ENCODE peak calls at places on chromosome 3, in nine cellular contexts. I, V, J, B, S, T, D, M and Y are unnamed samples.
A peak's percentile ranks its signal among the peaks of the same experiment; 100 is the strongest.

GRCh38 chr3:162719684-162720341 is 1223.2 kb downstream of the OTOL1 start:
- DNase-seq in I (no peak), V (no peak), J (no peak), B (no peak), S (peak; percentile 87), T (no peak), D (no peak), M (peak; percentile 95), Y (peak; percentile 96)

GRCh38 chr3:126124148-126124868 is 40.4 kb upstream of the SLC41A3 start:
- DNase-seq in I (no peak), V (peak; percentile 72), J (no peak), B (no peak), S (no peak), T (peak; percentile 3), D (peak; percentile 44), M (no peak), Y (no peak)

GRCh38 chr3:88141458-88142083 is 8.2 kb upstream of the C3orf38 start:
- DNase-seq in I (no peak), V (no peak), J (no peak), B (no peak), S (no peak), T (no peak), D (no peak), M (peak; percentile 19), Y (peak; percentile 76)

GRCh38 chr3:155854147-155854940 is at the start of gene SLC33A1:
- DNase-seq in I (peak; percentile 95), V (peak; percentile 100), J (peak; percentile 99), B (peak; percentile 96), S (peak; percentile 98), T (peak; percentile 99), D (peak; percentile 100), M (peak; percentile 99), Y (peak; percentile 99)

GRCh38 chr3:55752911-55753310 is 265.8 kb upstream of the WNT5A start:
- DNase-seq in I (no peak), V (no peak), J (no peak), B (no peak), S (no peak), T (no peak), D (no peak), M (no peak), Y (no peak)

GRCh38 chr3:172201136-172201989 is 162.0 kb downstream of the FNDC3B start:
- DNase-seq in I (no peak), V (peak; percentile 94), J (no peak), B (no peak), S (peak; percentile 35), T (no peak), D (peak; percentile 86), M (peak; percentile 92), Y (peak; percentile 62)

GRCh38 chr3:125231895-125232294 is 19.3 kb upstream of the SLC12A8 start:
- DNase-seq in I (no peak), V (no peak), J (no peak), B (no peak), S (peak; percentile 27), T (no peak), D (no peak), M (peak; percentile 46), Y (peak; percentile 63)

GRCh38 chr3:3141939-3142338 is 15.2 kb downstream of the TRNT1 start:
- DNase-seq in I (no peak), V (no peak), J (no peak), B (no peak), S (no peak), T (no peak), D (no peak), M (no peak), Y (no peak)

GRCh38 chr3:150739200-150739863 is 23.6 kb downstream of the SIAH2 start:
- DNase-seq in I (no peak), V (no peak), J (peak; percentile 13), B (no peak), S (no peak), T (no peak), D (no peak), M (no peak), Y (no peak)

GRCh38 chr3:99119312-99119810 is 217.9 kb upstream of the DCBLD2 start:
- DNase-seq in I (no peak), V (no peak), J (no peak), B (no peak), S (no peak), T (no peak), D (no peak), M (peak; percentile 86), Y (peak; percentile 6)

GRCh38 chr3:31114929-31115283 is 220.4 kb upstream of the GADL1 start:
- DNase-seq in I (no peak), V (no peak), J (no peak), B (no peak), S (no peak), T (no peak), D (no peak), M (peak; percentile 8), Y (no peak)

GRCh38 chr3:13278783-13279531 is 141.2 kb downstream of the NUP210 start:
- DNase-seq in I (no peak), V (peak; percentile 38), J (no peak), B (no peak), S (no peak), T (no peak), D (peak; percentile 16), M (no peak), Y (no peak)

GRCh38 chr3:169528289-169528688 is 135.2 kb downstream of the MECOM start:
- DNase-seq in I (no peak), V (no peak), J (no peak), B (no peak), S (no peak), T (no peak), D (no peak), M (no peak), Y (no peak)

GRCh38 chr3:101521251-101521701 is 8.3 kb upstream of the SENP7 start:
- DNase-seq in I (no peak), V (no peak), J (no peak), B (no peak), S (no peak), T (no peak), D (no peak), M (no peak), Y (peak; percentile 59)

GRCh38 chr3:149120051-149120972 is 9.1 kb upstream of the HPS3 start:
- DNase-seq in I (no peak), V (no peak), J (peak; percentile 56), B (no peak), S (peak; percentile 68), T (no peak), D (no peak), M (peak; percentile 67), Y (peak; percentile 70)

GRCh38 chr3:31377045-31377642 is 155.6 kb upstream of the STT3B start:
- DNase-seq in I (no peak), V (no peak), J (peak; percentile 10), B (no peak), S (peak; percentile 51), T (no peak), D (no peak), M (peak; percentile 91), Y (peak; percentile 97)

GRCh38 chr3:105885261-105885660 is 16.4 kb upstream of the CBLB start:
- DNase-seq in I (no peak), V (no peak), J (peak; percentile 15), B (no peak), S (no peak), T (no peak), D (no peak), M (no peak), Y (no peak)

GRCh38 chr3:27326211-27326948 is 42.8 kb downstream of the NEK10 start:
- DNase-seq in I (no peak), V (no peak), J (no peak), B (no peak), S (no peak), T (no peak), D (peak; percentile 56), M (no peak), Y (peak; percentile 33)

GRCh38 chr3:196996454-196997265 is 28.0 kb upstream of the PIGZ start:
- DNase-seq in I (no peak), V (peak; percentile 65), J (no peak), B (no peak), S (no peak), T (no peak), D (peak; percentile 58), M (no peak), Y (peak; percentile 84)

GRCh38 chr3:6803652-6804051 is 57.3 kb upstream of the GRM7 start:
- DNase-seq in I (no peak), V (no peak), J (no peak), B (no peak), S (no peak), T (no peak), D (no peak), M (peak; percentile 7), Y (no peak)

GRCh38 chr3:16240229-16241023 is 24.3 kb downstream of the DPH3 start:
- DNase-seq in I (no peak), V (no peak), J (peak; percentile 66), B (no peak), S (peak; percentile 13), T (no peak), D (no peak), M (peak; percentile 31), Y (peak; percentile 84)

GRCh38 chr3:167882057-167882667 is 146.6 kb downstream of the SERPINI1 start:
- DNase-seq in I (no peak), V (no peak), J (peak; percentile 66), B (no peak), S (peak; percentile 51), T (no peak), D (no peak), M (peak; percentile 62), Y (peak; percentile 62)

GRCh38 chr3:140223631-140224030 is 288.6 kb downstream of the CLSTN2 start:
- DNase-seq in I (no peak), V (no peak), J (no peak), B (no peak), S (peak; percentile 9), T (no peak), D (no peak), M (peak; percentile 97), Y (peak; percentile 45)

GRCh38 chr3:146280859-146281258 is 30.0 kb upstream of the PLSCR4 start:
- DNase-seq in I (no peak), V (no peak), J (no peak), B (no peak), S (no peak), T (no peak), D (no peak), M (no peak), Y (no peak)

GRCh38 chr3:43855674-43856299 is 165.0 kb downstream of the ABHD5 start:
- DNase-seq in I (no peak), V (no peak), J (peak; percentile 27), B (peak; percentile 28), S (peak; percentile 67), T (peak; percentile 63), D (no peak), M (peak; percentile 70), Y (peak; percentile 78)

GRCh38 chr3:42078686-42079085 is 12.5 kb upstream of the TRAK1 start:
- DNase-seq in I (no peak), V (no peak), J (no peak), B (no peak), S (no peak), T (no peak), D (no peak), M (no peak), Y (no peak)

GRCh38 chr3:177836671-177837070 is 639.4 kb upstream of the TBL1XR1 start:
- DNase-seq in I (no peak), V (no peak), J (peak; percentile 90), B (no peak), S (no peak), T (no peak), D (no peak), M (no peak), Y (peak; percentile 66)

GRCh38 chr3:195064300-195064931 is 206.5 kb downstream of the XXYLT1 start:
- DNase-seq in I (no peak), V (no peak), J (no peak), B (no peak), S (no peak), T (no peak), D (peak; percentile 63), M (no peak), Y (no peak)

GRCh38 chr3:49803464-49804140 is 541 bp downstream of the INKA1 start:
- DNase-seq in I (no peak), V (no peak), J (peak; percentile 12), B (peak; percentile 37), S (no peak), T (peak; percentile 51), D (no peak), M (no peak), Y (peak; percentile 96)

GRCh38 chr3:195003006-195003892 is 267.7 kb downstream of the XXYLT1 start:
- DNase-seq in I (no peak), V (peak; percentile 89), J (peak; percentile 100), B (no peak), S (no peak), T (no peak), D (peak; percentile 89), M (no peak), Y (peak; percentile 58)